ENCODE peak calls at places on chromosomes 7 and 10, in ten cellular contexts. Y, E, H, J, O, Z, A, N, U and I are unnamed samples.

GRCh38 chr10:4781955-4782354 is 44.1 kb upstream of the AKR1E2 start:
- DNase-seq in H (no peak), U (no peak), Z (no peak), Y (no peak), J (no peak), O (no peak), E (peak; percentile 9), A (no peak), N (no peak), I (no peak)

GRCh38 chr10:113999520-113999919 is 44.1 kb upstream of the ADRB1 start:
- DNase-seq in Z (no peak), J (no peak), O (no peak), U (no peak), A (no peak), H (no peak), E (no peak), Y (no peak), N (peak; percentile 69), I (peak; percentile 18)

GRCh38 chr7:77475181-77475580 is 59.0 kb upstream of the GSAP start:
- DNase-seq in Y (no peak), J (no peak), H (no peak), A (no peak), Z (no peak), U (no peak), E (no peak), N (no peak), O (no peak), I (no peak)

GRCh38 chr10:81817611-81818160 is 57.3 kb upstream of the NRG3 start:
- DNase-seq in O (no peak), E (no peak), J (no peak), N (no peak), H (no peak), Y (no peak), Z (peak; percentile 24), U (no peak), A (no peak), I (no peak)

GRCh38 chr10:120492366-120492765 is 35.3 kb downstream of the PLPP4 start:
- DNase-seq in Z (no peak), Y (no peak), H (no peak), E (no peak), A (no peak), O (no peak), N (no peak), J (no peak), U (no peak), I (no peak)

GRCh38 chr7:110573862-110574528 is 516.9 kb upstream of the LRRN3 start:
- DNase-seq in E (no peak), Y (no peak), O (no peak), U (peak; percentile 99), H (no peak), J (no peak), N (no peak), A (no peak), Z (no peak), I (no peak)

GRCh38 chr10:70191161-70191770 is 21.0 kb upstream of the SAR1A start:
- DNase-seq in A (no peak), E (no peak), U (peak; percentile 22), Z (no peak), O (no peak), H (no peak), N (no peak), J (no peak), Y (no peak), I (no peak)

GRCh38 chr7:98872328-98872924 is 2.6 kb upstream of the TMEM130 start:
- DNase-seq in E (no peak), Y (no peak), A (no peak), O (no peak), Z (peak; percentile 8), U (no peak), J (no peak), H (no peak), N (no peak), I (no peak)

GRCh38 chr7:4715385-4715770 is 33.3 kb downstream of the FOXK1 start:
- DNase-seq in O (peak; percentile 56), J (peak; percentile 82), Y (peak; percentile 78), A (no peak), H (no peak), N (no peak), U (peak; percentile 88), Z (peak; percentile 88), E (peak; percentile 69), I (peak; percentile 89)

GRCh38 chr10:114874827-114875541 is 53.4 kb downstream of the FHIP2A start:
- DNase-seq in Y (no peak), U (peak; percentile 38), J (no peak), Z (peak; percentile 27), H (no peak), E (no peak), N (no peak), A (no peak), O (no peak), I (no peak)

GRCh38 chr7:36809064-36809463 is 84.8 kb upstream of the AOAH start:
- DNase-seq in N (no peak), O (no peak), Y (no peak), U (no peak), Z (no peak), H (no peak), A (no peak), E (no peak), J (no peak), I (no peak)

GRCh38 chr10:97319671-97320479 is 804 bp downstream of the FRAT1 start:
- DNase-seq in E (peak; percentile 73), Y (peak; percentile 86), O (peak; percentile 62), H (peak; percentile 70), U (no peak), Z (peak; percentile 79), N (peak; percentile 88), J (no peak), A (no peak), I (peak; percentile 44)

GRCh38 chr7:131602304-131602993 is 46.0 kb upstream of the PODXL start:
- DNase-seq in A (no peak), J (no peak), E (no peak), Y (no peak), Z (no peak), O (no peak), U (no peak), H (no peak), N (no peak), I (no peak)

GRCh38 chr7:437293-438280 is 82.1 kb downstream of the PDGFA start:
- DNase-seq in Z (no peak), E (no peak), A (no peak), O (no peak), H (no peak), J (no peak), U (no peak), N (no peak), Y (no peak), I (no peak)

GRCh38 chr7:82264752-82265305 is 178.7 kb downstream of the CACNA2D1 start:
- DNase-seq in Z (no peak), E (no peak), Y (no peak), U (no peak), A (no peak), O (no peak), N (no peak), H (no peak), J (no peak), I (no peak)
- H3K4me1 ChIP-seq in Z (no peaks in the 10 kb centered on the region), E (no peaks in the 10 kb centered on the region), Y (no peaks in the 10 kb centered on the region), U (no peaks in the 10 kb centered on the region), A (no peaks in the 10 kb centered on the region), O (no peaks in the 10 kb centered on the region), N (no peaks in the 10 kb centered on the region), H (no peaks in the 10 kb centered on the region), J (no peaks in the 10 kb centered on the region), I (peaks cover 42% of the 10 kb centered on the region)

DNA sequence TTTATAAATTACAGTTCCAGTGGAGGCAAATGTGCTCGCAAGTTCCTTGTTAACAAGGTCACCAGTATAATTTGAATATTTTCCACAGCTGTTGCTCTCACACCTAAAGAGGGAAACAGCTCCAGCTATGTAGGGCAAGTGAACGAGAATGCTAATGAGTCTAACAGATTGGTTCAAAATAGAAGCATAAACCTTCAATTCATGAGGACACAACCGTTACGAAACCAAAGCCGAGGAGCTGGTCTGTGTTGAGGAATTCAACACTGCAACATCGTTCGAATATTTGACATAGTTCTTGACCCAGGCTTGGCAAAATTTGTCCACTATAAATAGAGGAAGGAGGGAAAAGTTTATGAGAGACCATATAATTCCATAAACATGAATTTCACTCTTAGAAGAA is 161.3 kb downstream of the KLF6 start:
- DNase-seq in H (no peak), O (no peak), U (peak; percentile 87), E (peak; percentile 42), Y (no peak), A (no peak), Z (no peak), N (no peak), J (no peak), I (no peak)
- H3K4me3 ChIP-seq in H (no peak overlapping the region), O (no peak overlapping the region), U (no peak overlapping the region), E (no peak overlapping the region), Y (no peak overlapping the region), A (no peak overlapping the region), Z (no peak overlapping the region), N (no peak overlapping the region), J (no peak overlapping the region), I (no peak overlapping the region)

GRCh38 chr7:151226875-151227782 is at the start of gene ABCF2:
- DNase-seq in N (peak; percentile 99), Y (peak; percentile 99), Z (peak; percentile 100), A (peak; percentile 100), J (peak; percentile 99), U (peak; percentile 99), O (peak; percentile 99), H (peak; percentile 99), E (peak; percentile 100), I (peak; percentile 97)
- TF ChIP-seq POLR2A in N (peak; percentile 39), Y (no peak), Z (no peak), A (no peak), J (no peak), U (peak; percentile 77), O (peak; percentile 67), H (no peak), E (peak; percentile 75), I (peak; percentile 83)

GRCh38 chr10:102783541-102783930 is 39.8 kb downstream of the WBP1L start:
- DNase-seq in J (no peak), A (no peak), O (no peak), E (no peak), Y (no peak), N (no peak), H (no peak), Z (no peak), U (no peak), I (no peak)
- H3K4me1 ChIP-seq in J (peaks cover 36% of the 10 kb centered on the region), A (peaks cover 94% of the 10 kb centered on the region), O (peaks cover 31% of the 10 kb centered on the region), E (peaks cover 36% of the 10 kb centered on the region), Y (peaks cover 95% of the 10 kb centered on the region), N (no peaks in the 10 kb centered on the region), H (peaks cover 68% of the 10 kb centered on the region), Z (peaks cover 67% of the 10 kb centered on the region), U (peaks cover 16% of the 10 kb centered on the region), I (peaks cover 94% of the 10 kb centered on the region)